ENCODE peak calls at places on chromosome 2, in six cellular contexts. One of them, this sample, is unnamed.

GRCh38 chr2:239927424-239927981 is 97.6 kb downstream of the NDUFA10 start:
- DNase-seq in anterior cingulate cortex: no peak
- DNase-seq in GM13977: no peak
- DNase-seq in type B pancreatic cell: peak; percentile 45
- DNase-seq in D341Med: no peak
- DNase-seq in cardiac muscle cell: no peak
- DNase-seq in this sample: no peak

GRCh38 chr2:47310801-47311560 is 92.0 kb upstream of the MSH2 start:
- DNase-seq in anterior cingulate cortex: peak; percentile 79
- DNase-seq in GM13977: no peak
- DNase-seq in type B pancreatic cell: no peak
- DNase-seq in D341Med: no peak
- DNase-seq in cardiac muscle cell: no peak
- DNase-seq in this sample: no peak

GRCh38 chr2:171390941-171391516 is 42.8 kb downstream of the METTL8 start:
- DNase-seq in anterior cingulate cortex: no peak
- DNase-seq in GM13977: no peak
- DNase-seq in type B pancreatic cell: no peak
- DNase-seq in D341Med: no peak
- DNase-seq in cardiac muscle cell: no peak
- DNase-seq in this sample: no peak

GRCh38 chr2:206095925-206096324 is 10.0 kb upstream of the INO80D start:
- DNase-seq in anterior cingulate cortex: no peak
- DNase-seq in GM13977: no peak
- DNase-seq in type B pancreatic cell: no peak
- DNase-seq in D341Med: no peak
- DNase-seq in cardiac muscle cell: no peak
- DNase-seq in this sample: peak; percentile 38

GRCh38 chr2:223779877-223780276 is 57.5 kb downstream of the AP1S3 start:
- DNase-seq in anterior cingulate cortex: no peak
- DNase-seq in GM13977: peak; percentile 67
- DNase-seq in type B pancreatic cell: no peak
- DNase-seq in D341Med: peak; percentile 66
- DNase-seq in cardiac muscle cell: peak; percentile 3
- DNase-seq in this sample: no peak

GRCh38 chr2:126946323-126947089 is 47.8 kb downstream of the TEX51 start:
- DNase-seq in anterior cingulate cortex: no peak
- DNase-seq in GM13977: no peak
- DNase-seq in type B pancreatic cell: no peak
- DNase-seq in D341Med: no peak
- DNase-seq in cardiac muscle cell: no peak
- DNase-seq in this sample: no peak

GRCh38 chr2:226661789-226662545 is 137.7 kb downstream of the IRS1 start:
- DNase-seq in anterior cingulate cortex: no peak
- DNase-seq in GM13977: no peak
- DNase-seq in type B pancreatic cell: no peak
- DNase-seq in D341Med: no peak
- DNase-seq in cardiac muscle cell: no peak
- DNase-seq in this sample: peak; percentile 14

GRCh38 chr2:118105497-118105896 is 17.2 kb downstream of the INSIG2 start:
- DNase-seq in anterior cingulate cortex: no peak
- DNase-seq in GM13977: no peak
- DNase-seq in type B pancreatic cell: no peak
- DNase-seq in D341Med: no peak
- DNase-seq in cardiac muscle cell: no peak
- DNase-seq in this sample: no peak

GRCh38 chr2:120914839-120915521 is 179.3 kb downstream of the GLI2 start:
- DNase-seq in anterior cingulate cortex: peak; percentile 13
- DNase-seq in GM13977: no peak
- DNase-seq in type B pancreatic cell: no peak
- DNase-seq in D341Med: no peak
- DNase-seq in cardiac muscle cell: peak; percentile 81
- DNase-seq in this sample: no peak

GRCh38 chr2:187520121-187520624 is 34.1 kb downstream of the TFPI start:
- DNase-seq in anterior cingulate cortex: no peak
- DNase-seq in GM13977: no peak
- DNase-seq in type B pancreatic cell: no peak
- DNase-seq in D341Med: no peak
- DNase-seq in cardiac muscle cell: no peak
- DNase-seq in this sample: no peak

GRCh38 chr2:110124038-110124825 is 8.6 kb upstream of the MALL start:
- DNase-seq in anterior cingulate cortex: no peak
- DNase-seq in GM13977: no peak
- DNase-seq in type B pancreatic cell: no peak
- DNase-seq in D341Med: no peak
- DNase-seq in cardiac muscle cell: peak; percentile 28
- DNase-seq in this sample: no peak

GRCh38 chr2:19888831-19889230 is 13.0 kb downstream of the TTC32 start:
- DNase-seq in anterior cingulate cortex: no peak
- DNase-seq in GM13977: no peak
- DNase-seq in type B pancreatic cell: no peak
- DNase-seq in D341Med: no peak
- DNase-seq in cardiac muscle cell: no peak
- DNase-seq in this sample: no peak

GRCh38 chr2:51243892-51244570 is 212.1 kb upstream of the NRXN1 start:
- DNase-seq in anterior cingulate cortex: no peak
- DNase-seq in GM13977: no peak
- DNase-seq in type B pancreatic cell: no peak
- DNase-seq in D341Med: no peak
- DNase-seq in cardiac muscle cell: no peak
- DNase-seq in this sample: no peak

GRCh38 chr2:68992933-68993332 is 18.5 kb downstream of the GKN1 start:
- DNase-seq in anterior cingulate cortex: no peak
- DNase-seq in GM13977: no peak
- DNase-seq in type B pancreatic cell: no peak
- DNase-seq in D341Med: no peak
- DNase-seq in cardiac muscle cell: no peak
- DNase-seq in this sample: no peak

GRCh38 chr2:130975729-130976128 is 117.5 kb downstream of the FAM168B start:
- DNase-seq in anterior cingulate cortex: no peak
- DNase-seq in GM13977: no peak
- DNase-seq in type B pancreatic cell: no peak
- DNase-seq in D341Med: no peak
- DNase-seq in cardiac muscle cell: no peak
- DNase-seq in this sample: no peak

GRCh38 chr2:29703336-29703735 is 218.1 kb downstream of the ALK start:
- DNase-seq in anterior cingulate cortex: no peak
- DNase-seq in GM13977: no peak
- DNase-seq in type B pancreatic cell: no peak
- DNase-seq in D341Med: no peak
- DNase-seq in cardiac muscle cell: no peak
- DNase-seq in this sample: no peak

GRCh38 chr2:68739261-68740183 is 4.9 kb downstream of the ARHGAP25 start:
- DNase-seq in anterior cingulate cortex: no peak
- DNase-seq in GM13977: no peak
- DNase-seq in type B pancreatic cell: no peak
- DNase-seq in D341Med: no peak
- DNase-seq in cardiac muscle cell: no peak
- DNase-seq in this sample: no peak

GRCh38 chr2:126882736-126883660 is 15.7 kb upstream of the TEX51 start:
- DNase-seq in anterior cingulate cortex: no peak
- DNase-seq in GM13977: no peak
- DNase-seq in type B pancreatic cell: no peak
- DNase-seq in D341Med: no peak
- DNase-seq in cardiac muscle cell: no peak
- DNase-seq in this sample: no peak

GRCh38 chr2:96954490-96954846 is 31.9 kb downstream of the FAM178B start:
- DNase-seq in anterior cingulate cortex: no peak
- DNase-seq in GM13977: peak; percentile 78
- DNase-seq in type B pancreatic cell: no peak
- DNase-seq in D341Med: no peak
- DNase-seq in cardiac muscle cell: no peak
- DNase-seq in this sample: no peak

GRCh38 chr2:102391530-102391929 is 31.4 kb upstream of the IL18RAP start:
- DNase-seq in anterior cingulate cortex: no peak
- DNase-seq in GM13977: no peak
- DNase-seq in type B pancreatic cell: no peak
- DNase-seq in D341Med: no peak
- DNase-seq in cardiac muscle cell: no peak
- DNase-seq in this sample: no peak

GRCh38 chr2:219539295-219539788 is 4.3 kb downstream of the CHPF start:
- DNase-seq in anterior cingulate cortex: no peak
- DNase-seq in GM13977: no peak
- DNase-seq in type B pancreatic cell: no peak
- DNase-seq in D341Med: no peak
- DNase-seq in cardiac muscle cell: no peak
- DNase-seq in this sample: no peak

GRCh38 chr2:237721828-237722227 is 76.8 kb upstream of the RBM44 start:
- DNase-seq in anterior cingulate cortex: no peak
- DNase-seq in GM13977: no peak
- DNase-seq in type B pancreatic cell: no peak
- DNase-seq in D341Med: no peak
- DNase-seq in cardiac muscle cell: no peak
- DNase-seq in this sample: no peak

GRCh38 chr2:239035361-239035814 is 187.5 kb downstream of the TWIST2 start:
- DNase-seq in anterior cingulate cortex: peak; percentile 26
- DNase-seq in GM13977: peak; percentile 92
- DNase-seq in type B pancreatic cell: no peak
- DNase-seq in D341Med: peak; percentile 90
- DNase-seq in cardiac muscle cell: no peak
- DNase-seq in this sample: no peak

GRCh38 chr2:190357596-190357995 is 14.2 kb downstream of the INPP1 start:
- DNase-seq in anterior cingulate cortex: no peak
- DNase-seq in GM13977: no peak
- DNase-seq in type B pancreatic cell: no peak
- DNase-seq in D341Med: no peak
- DNase-seq in cardiac muscle cell: no peak
- DNase-seq in this sample: no peak

GRCh38 chr2:230751062-230751461 is 38.4 kb downstream of the CAB39 start:
- DNase-seq in anterior cingulate cortex: no peak
- DNase-seq in GM13977: peak; percentile 37
- DNase-seq in type B pancreatic cell: no peak
- DNase-seq in D341Med: no peak
- DNase-seq in cardiac muscle cell: no peak
- DNase-seq in this sample: no peak

GRCh38 chr2:239025081-239025801 is 177.4 kb downstream of the TWIST2 start:
- DNase-seq in anterior cingulate cortex: no peak
- DNase-seq in GM13977: no peak
- DNase-seq in type B pancreatic cell: no peak
- DNase-seq in D341Med: no peak
- DNase-seq in cardiac muscle cell: no peak
- DNase-seq in this sample: no peak

GRCh38 chr2:191610749-191611148 is 67.2 kb upstream of the NABP1 start:
- DNase-seq in anterior cingulate cortex: no peak
- DNase-seq in GM13977: no peak
- DNase-seq in type B pancreatic cell: no peak
- DNase-seq in D341Med: no peak
- DNase-seq in cardiac muscle cell: no peak
- DNase-seq in this sample: no peak

GRCh38 chr2:196284901-196285589 is 113.7 kb upstream of the STK17B start:
- DNase-seq in anterior cingulate cortex: no peak
- DNase-seq in GM13977: no peak
- DNase-seq in type B pancreatic cell: no peak
- DNase-seq in D341Med: no peak
- DNase-seq in cardiac muscle cell: no peak
- DNase-seq in this sample: no peak